ENCODE peak calls at places on chromosomes 3 and 15, in five cellular contexts. One of them, this sample, is unnamed.

GRCh38 chr3:37964716-37965115 is 25.9 kb upstream of the VILL start:
- DNase-seq in GM12878: no peak
- DNase-seq in HepG2: peak; percentile 82
- DNase-seq in SK-N-SH: no peak
- DNase-seq in K562: no peak
- DNase-seq in this sample: no peak

GRCh38 chr3:25679166-25679565 is 14.5 kb upstream of the TOP2B start:
- DNase-seq in GM12878: no peak
- DNase-seq in HepG2: peak; percentile 16
- DNase-seq in SK-N-SH: peak; percentile 27
- DNase-seq in K562: no peak
- DNase-seq in this sample: no peak

GRCh38 chr3:187946031-187946691 is 200.9 kb upstream of the BCL6 start:
- DNase-seq in GM12878: no peak
- DNase-seq in HepG2: peak; percentile 35
- DNase-seq in SK-N-SH: no peak
- DNase-seq in K562: no peak
- DNase-seq in this sample: no peak

GRCh38 chr3:69411331-69411730 is 25.4 kb upstream of the FRMD4B start:
- DNase-seq in GM12878: no peak
- DNase-seq in HepG2: no peak
- DNase-seq in SK-N-SH: no peak
- DNase-seq in K562: no peak
- DNase-seq in this sample: no peak

GRCh38 chr3:54857343-54857742 is 70.5 kb downstream of the LRTM1 start:
- DNase-seq in GM12878: no peak
- DNase-seq in HepG2: no peak
- DNase-seq in SK-N-SH: no peak
- DNase-seq in K562: no peak
- DNase-seq in this sample: no peak

GRCh38 chr3:177830411-177830849 is 633.1 kb upstream of the TBL1XR1 start:
- DNase-seq in GM12878: no peak
- DNase-seq in HepG2: no peak
- DNase-seq in SK-N-SH: no peak
- DNase-seq in K562: no peak
- DNase-seq in this sample: no peak

GRCh38 chr15:81760686-81761085 is 285.1 kb downstream of the MEX3B start:
- DNase-seq in GM12878: no peak
- DNase-seq in HepG2: no peak
- DNase-seq in SK-N-SH: no peak
- DNase-seq in K562: no peak
- DNase-seq in this sample: no peak

GRCh38 chr3:143135150-143135549 is 15.6 kb downstream of the CHST2 start:
- DNase-seq in GM12878: no peak
- DNase-seq in HepG2: no peak
- DNase-seq in SK-N-SH: peak; percentile 17
- DNase-seq in K562: peak; percentile 40
- DNase-seq in this sample: no peak

GRCh38 chr15:92051726-92052125 is 198.2 kb downstream of the SLCO3A1 start:
- DNase-seq in GM12878: no peak
- DNase-seq in HepG2: no peak
- DNase-seq in SK-N-SH: no peak
- DNase-seq in K562: no peak
- DNase-seq in this sample: no peak

GRCh38 chr3:83216919-83217594 is 1455.6 kb upstream of the GBE1 start:
- DNase-seq in GM12878: no peak
- DNase-seq in HepG2: no peak
- DNase-seq in SK-N-SH: no peak
- DNase-seq in K562: no peak
- DNase-seq in this sample: no peak

GRCh38 chr3:131933665-131934064 is 101.1 kb downstream of the CPNE4 start:
- DNase-seq in GM12878: no peak
- DNase-seq in HepG2: no peak
- DNase-seq in SK-N-SH: no peak
- DNase-seq in K562: no peak
- DNase-seq in this sample: no peak

GRCh38 chr3:30188713-30189112 is 417.7 kb upstream of the TGFBR2 start:
- DNase-seq in GM12878: no peak
- DNase-seq in HepG2: no peak
- DNase-seq in SK-N-SH: no peak
- DNase-seq in K562: no peak
- DNase-seq in this sample: no peak

GRCh38 chr15:69869291-69869690 is 228.4 kb downstream of the TLE3 start:
- DNase-seq in GM12878: no peak
- DNase-seq in HepG2: no peak
- DNase-seq in SK-N-SH: no peak
- DNase-seq in K562: no peak
- DNase-seq in this sample: no peak

GRCh38 chr3:144636833-144637232 is 665.2 kb downstream of the DIPK2A start:
- DNase-seq in GM12878: no peak
- DNase-seq in HepG2: peak; percentile 2
- DNase-seq in SK-N-SH: no peak
- DNase-seq in K562: no peak
- DNase-seq in this sample: peak; percentile 31

GRCh38 chr15:87669846-87670245 is 586.7 kb downstream of the NTRK3 start:
- DNase-seq in GM12878: no peak
- DNase-seq in HepG2: no peak
- DNase-seq in SK-N-SH: no peak
- DNase-seq in K562: no peak
- DNase-seq in this sample: no peak

GRCh38 chr15:70752142-70752754 is 11.1 kb downstream of the UACA start:
- DNase-seq in GM12878: no peak
- DNase-seq in HepG2: no peak
- DNase-seq in SK-N-SH: no peak
- DNase-seq in K562: no peak
- DNase-seq in this sample: no peak

DNA sequence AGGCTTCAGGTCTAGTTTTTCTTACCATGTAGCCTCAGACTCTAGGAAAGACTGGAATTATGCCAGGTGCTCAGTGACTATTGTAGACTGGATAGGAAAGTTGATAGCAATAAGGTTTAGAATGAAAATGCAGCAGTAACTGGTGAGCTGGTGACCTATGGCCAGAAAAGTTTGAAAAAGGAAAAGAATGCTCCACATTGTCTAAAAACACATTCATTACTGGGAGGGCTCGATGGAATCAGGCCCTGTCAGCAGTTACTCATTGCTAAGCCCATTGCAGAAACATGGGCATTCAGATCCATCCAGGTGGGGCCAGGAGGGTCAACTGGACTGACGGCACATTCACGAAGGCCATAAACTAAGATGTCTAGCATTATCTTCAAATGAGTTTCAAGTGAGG is 8.7 kb upstream of the MBNL1 start:
- DNase-seq in GM12878: no peak
- DNase-seq in HepG2: peak; percentile 45
- DNase-seq in SK-N-SH: no peak
- DNase-seq in K562: no peak
- DNase-seq in this sample: no peak
- TF ChIP-seq FOXM1 in GM12878: no peak
- TF ChIP-seq FOXM1 in HepG2: no peak
- TF ChIP-seq FOXM1 in SK-N-SH: no peak
- TF ChIP-seq FOXM1 in K562: no peak
- TF ChIP-seq FOXM1 in this sample: no peak

DNA sequence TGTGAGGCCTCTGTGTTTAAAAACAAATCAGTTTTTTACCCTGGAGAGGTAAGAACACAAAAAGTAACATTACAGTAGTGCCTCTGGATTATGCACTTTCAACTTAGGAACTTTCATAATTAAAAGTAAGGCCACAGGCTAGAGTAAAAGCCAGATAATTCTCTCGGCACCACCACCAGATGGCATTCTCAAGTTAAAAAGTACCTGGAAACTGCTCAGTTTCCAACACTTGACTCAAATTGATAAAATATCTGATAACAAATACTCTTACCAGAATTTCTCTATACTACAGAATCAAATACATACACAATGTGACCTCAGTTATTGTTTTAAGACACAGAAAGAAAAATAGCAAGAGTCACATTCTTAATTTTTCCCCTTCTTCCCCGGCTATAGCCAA is 19.9 kb downstream of the SPICE1 start:
- DNase-seq in GM12878: no peak
- DNase-seq in HepG2: peak; percentile 34
- DNase-seq in SK-N-SH: no peak
- DNase-seq in K562: peak; percentile 16
- DNase-seq in this sample: peak; percentile 12
- TF ChIP-seq FOXM1 in GM12878: peak; percentile 35
- TF ChIP-seq FOXM1 in HepG2: no peak
- TF ChIP-seq FOXM1 in SK-N-SH: no peak
- TF ChIP-seq FOXM1 in K562: no peak
- TF ChIP-seq FOXM1 in this sample: no peak

GRCh38 chr15:35722506-35722905 is 176.5 kb upstream of the DPH6 start:
- DNase-seq in GM12878: no peak
- DNase-seq in HepG2: no peak
- DNase-seq in SK-N-SH: no peak
- DNase-seq in K562: no peak
- DNase-seq in this sample: no peak

GRCh38 chr15:35713733-35714132 is 167.8 kb upstream of the DPH6 start:
- DNase-seq in GM12878: no peak
- DNase-seq in HepG2: no peak
- DNase-seq in SK-N-SH: no peak
- DNase-seq in K562: no peak
- DNase-seq in this sample: no peak

GRCh38 chr15:35719964-35720507 is 174.1 kb upstream of the DPH6 start:
- DNase-seq in GM12878: no peak
- DNase-seq in HepG2: no peak
- DNase-seq in SK-N-SH: no peak
- DNase-seq in K562: no peak
- DNase-seq in this sample: no peak

GRCh38 chr15:35720984-35721383 is 175.0 kb upstream of the DPH6 start:
- DNase-seq in GM12878: no peak
- DNase-seq in HepG2: no peak
- DNase-seq in SK-N-SH: no peak
- DNase-seq in K562: no peak
- DNase-seq in this sample: no peak

DNA sequence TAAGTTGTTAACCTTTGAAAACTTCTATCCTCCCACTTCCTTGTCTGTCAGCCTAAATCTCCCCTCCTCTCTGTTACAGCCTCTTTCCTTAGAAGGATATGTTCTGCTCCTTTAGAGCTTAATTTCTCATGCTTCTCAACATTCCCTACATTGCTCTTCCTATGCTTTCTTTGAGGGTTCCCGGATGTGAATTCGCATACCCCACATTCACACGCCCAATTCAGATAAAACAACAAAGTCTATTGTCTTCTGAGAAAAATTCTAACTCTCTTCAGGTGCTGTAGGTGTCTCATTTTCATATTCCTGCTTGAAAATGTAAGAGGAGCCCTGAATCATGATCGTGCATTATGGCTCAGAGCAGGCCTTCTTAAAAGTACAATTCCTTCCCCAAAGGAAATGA is 171.8 kb upstream of the DPH6 start:
- DNase-seq in GM12878: no peak
- DNase-seq in HepG2: no peak
- DNase-seq in SK-N-SH: no peak
- DNase-seq in K562: no peak
- DNase-seq in this sample: no peak
- TF ChIP-seq FOXM1 in GM12878: no peak
- TF ChIP-seq FOXM1 in HepG2: no peak
- TF ChIP-seq FOXM1 in SK-N-SH: no peak
- TF ChIP-seq FOXM1 in K562: no peak
- TF ChIP-seq FOXM1 in this sample: no peak

GRCh38 chr15:51493892-51494291 is 128.7 kb downstream of the DMXL2 start:
- DNase-seq in GM12878: no peak
- DNase-seq in HepG2: peak; percentile 81
- DNase-seq in SK-N-SH: no peak
- DNase-seq in K562: no peak
- DNase-seq in this sample: no peak
- TF ChIP-seq FOXM1 in GM12878: no peak
- TF ChIP-seq FOXM1 in HepG2: no peak
- TF ChIP-seq FOXM1 in SK-N-SH: no peak
- TF ChIP-seq FOXM1 in K562: no peak
- TF ChIP-seq FOXM1 in this sample: no peak

DNA sequence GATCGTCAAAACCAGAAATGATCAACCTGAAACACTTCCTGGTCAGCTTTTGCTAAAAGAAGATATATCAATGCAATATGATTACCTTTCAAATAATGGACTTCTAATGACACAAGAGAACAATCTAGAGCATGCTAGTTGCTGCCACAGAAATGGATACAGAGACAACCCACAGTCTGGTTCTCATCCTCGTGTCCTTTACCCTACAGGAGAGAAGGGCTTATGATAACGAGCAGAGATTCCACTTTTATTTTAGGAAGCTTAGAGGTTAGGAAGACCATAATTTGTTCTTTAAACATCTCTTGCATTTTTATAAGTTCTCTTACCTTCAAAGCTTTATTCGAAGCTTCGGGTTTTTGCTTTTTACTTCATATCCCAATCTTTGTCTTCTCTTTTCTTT is 39.1 kb downstream of the FILIP1L start:
- DNase-seq in GM12878: no peak
- DNase-seq in HepG2: no peak
- DNase-seq in SK-N-SH: no peak
- DNase-seq in K562: no peak
- DNase-seq in this sample: no peak
- TF ChIP-seq FOXM1 in GM12878: no peak
- TF ChIP-seq FOXM1 in HepG2: no peak
- TF ChIP-seq FOXM1 in SK-N-SH: no peak
- TF ChIP-seq FOXM1 in K562: no peak
- TF ChIP-seq FOXM1 in this sample: no peak

DNA sequence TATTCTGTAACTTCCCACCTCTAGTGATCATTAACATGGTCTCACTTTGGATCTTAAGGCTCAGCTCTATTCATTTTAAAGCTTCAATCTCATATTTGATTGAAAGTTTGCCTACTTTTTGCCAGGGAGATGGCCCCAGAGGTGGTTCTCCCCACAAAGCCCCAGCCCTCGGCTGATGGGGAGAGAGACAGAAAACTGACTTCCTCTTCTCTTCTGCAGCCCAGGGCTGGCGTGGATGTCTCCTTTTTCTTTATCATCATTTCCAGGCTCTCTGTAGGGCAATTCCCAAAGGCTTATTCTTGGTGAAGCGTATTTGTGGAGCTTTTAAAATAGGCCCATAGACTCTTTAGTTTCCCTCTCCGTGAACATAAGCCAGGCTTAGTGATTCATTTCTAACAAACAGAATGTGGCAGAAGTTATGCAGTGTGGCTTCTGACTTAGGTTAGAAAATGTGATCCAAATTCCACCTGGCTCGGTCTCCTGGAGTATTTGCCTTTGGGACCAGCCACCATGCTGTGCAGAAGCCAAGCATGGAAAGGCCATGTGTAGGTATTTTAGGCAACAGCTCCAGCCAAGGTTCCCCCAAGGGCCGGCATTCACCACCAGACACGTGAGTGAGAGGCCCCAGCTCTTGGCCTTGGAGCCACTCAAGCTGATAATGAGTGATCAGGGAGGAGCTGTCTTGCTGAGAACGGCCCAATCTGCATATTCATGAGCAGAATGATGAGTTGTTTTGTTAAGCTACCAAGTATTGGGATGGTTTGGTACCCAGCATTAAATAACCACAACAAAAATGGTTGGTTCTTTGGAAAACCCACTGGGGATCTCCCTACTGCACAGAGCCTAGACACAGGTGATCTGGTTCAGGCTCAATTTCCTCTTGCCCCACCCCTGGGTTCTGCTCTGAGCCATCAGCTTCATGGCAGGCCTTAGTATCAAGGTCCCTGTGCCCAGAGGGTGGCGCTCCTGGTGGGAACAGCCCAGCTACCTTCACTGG is 353.2 kb upstream of the PROK2 start:
- DNase-seq in GM12878: no peak
- DNase-seq in HepG2: no peak
- DNase-seq in SK-N-SH: no peak
- DNase-seq in K562: peak; percentile 62
- DNase-seq in this sample: no peak
- TF ChIP-seq FOXM1 in GM12878: no peak
- TF ChIP-seq FOXM1 in HepG2: no peak
- TF ChIP-seq FOXM1 in SK-N-SH: no peak
- TF ChIP-seq FOXM1 in K562: no peak
- TF ChIP-seq FOXM1 in this sample: no peak

GRCh38 chr3:109023656-109024254 is 70.1 kb upstream of the GUCA1C start:
- DNase-seq in GM12878: peak; percentile 19
- DNase-seq in HepG2: peak; percentile 25
- DNase-seq in SK-N-SH: peak; percentile 27
- DNase-seq in K562: peak; percentile 23
- DNase-seq in this sample: peak; percentile 26
- TF ChIP-seq FOXM1 in GM12878: no peak
- TF ChIP-seq FOXM1 in HepG2: no peak
- TF ChIP-seq FOXM1 in SK-N-SH: no peak
- TF ChIP-seq FOXM1 in K562: no peak
- TF ChIP-seq FOXM1 in this sample: no peak

This sample was measured in HEK293T.